ENCODE peak calls at places on chromosome 20, in five cellular contexts. One of them, this sample, is unnamed. For H3K27me3, the result is how much of the 10 kb centered on the place peaks cover.

GRCh38 chr20:3930265-3931206 is 41.3 kb downstream of the PANK2 start:
- DNase-seq in GM23248: no peak
- DNase-seq in CD8-positive, alpha-beta T cell: no peak
- DNase-seq in H1: no peak
- DNase-seq in tibial nerve: no peak
- DNase-seq in this sample: peak

GRCh38 chr20:18256440-18257090 is 31.8 kb upstream of the ZNF133 start:
- DNase-seq in GM23248: no peak
- DNase-seq in CD8-positive, alpha-beta T cell: no peak
- DNase-seq in H1: no peak
- DNase-seq in tibial nerve: no peak
- DNase-seq in this sample: no peak

GRCh38 chr20:17747431-17747846 is 47.7 kb downstream of the BANF2 start:
- DNase-seq in GM23248: peak
- DNase-seq in CD8-positive, alpha-beta T cell: no peak
- DNase-seq in H1: no peak
- DNase-seq in tibial nerve: no peak
- DNase-seq in this sample: peak

GRCh38 chr20:21229163-21229562 is 74.0 kb upstream of the XRN2 start:
- DNase-seq in GM23248: peak
- DNase-seq in CD8-positive, alpha-beta T cell: no peak
- DNase-seq in H1: no peak
- DNase-seq in tibial nerve: no peak
- DNase-seq in this sample: no peak

GRCh38 chr20:46710149-46710913 is 882 bp downstream of the SLC2A10 start:
- DNase-seq in GM23248: peak
- DNase-seq in CD8-positive, alpha-beta T cell: no peak
- DNase-seq in H1: no peak
- DNase-seq in tibial nerve: no peak
- DNase-seq in this sample: no peak

GRCh38 chr20:48142258-48142657 is 357.0 kb upstream of the SULF2 start:
- DNase-seq in GM23248: no peak
- DNase-seq in CD8-positive, alpha-beta T cell: no peak
- DNase-seq in H1: no peak
- DNase-seq in tibial nerve: no peak
- DNase-seq in this sample: no peak

GRCh38 chr20:37096415-37097039 is 730 bp upstream of the RBL1 start:
- DNase-seq in GM23248: no peak
- DNase-seq in CD8-positive, alpha-beta T cell: no peak
- DNase-seq in H1: no peak
- DNase-seq in tibial nerve: no peak
- DNase-seq in this sample: no peak

GRCh38 chr20:14696937-14697336 is 359.5 kb upstream of the FLRT3 start:
- DNase-seq in GM23248: no peak
- DNase-seq in CD8-positive, alpha-beta T cell: no peak
- DNase-seq in H1: no peak
- DNase-seq in tibial nerve: no peak
- DNase-seq in this sample: no peak

GRCh38 chr20:15163632-15164031 is 826.2 kb upstream of the FLRT3 start:
- DNase-seq in GM23248: no peak
- DNase-seq in CD8-positive, alpha-beta T cell: no peak
- DNase-seq in H1: no peak
- DNase-seq in tibial nerve: no peak
- DNase-seq in this sample: no peak

GRCh38 chr20:32969356-32970114 is 34.7 kb downstream of the SUN5 start:
- DNase-seq in GM23248: no peak
- DNase-seq in CD8-positive, alpha-beta T cell: no peak
- DNase-seq in H1: no peak
- DNase-seq in tibial nerve: no peak
- DNase-seq in this sample: no peak

GRCh38 chr20:17436664-17437063 is 94.5 kb downstream of the BFSP1 start:
- DNase-seq in GM23248: no peak
- DNase-seq in CD8-positive, alpha-beta T cell: no peak
- DNase-seq in H1: no peak
- DNase-seq in tibial nerve: no peak
- DNase-seq in this sample: no peak

GRCh38 chr20:33653218-33653899 is 8.8 kb upstream of the C20orf144 start:
- DNase-seq in GM23248: peak
- DNase-seq in CD8-positive, alpha-beta T cell: peak
- DNase-seq in H1: peak
- DNase-seq in tibial nerve: peak
- DNase-seq in this sample: no peak

GRCh38 chr20:19024296-19025035 is 188.0 kb upstream of the SLC24A3 start:
- DNase-seq in GM23248: no peak
- DNase-seq in CD8-positive, alpha-beta T cell: no peak
- DNase-seq in H1: no peak
- DNase-seq in tibial nerve: no peak
- DNase-seq in this sample: no peak

GRCh38 chr20:23265226-23265625 is 85.4 kb upstream of the NXT1 start:
- DNase-seq in GM23248: peak
- DNase-seq in CD8-positive, alpha-beta T cell: no peak
- DNase-seq in H1: no peak
- DNase-seq in tibial nerve: no peak
- DNase-seq in this sample: no peak

GRCh38 chr20:59185809-59186208 is 22.2 kb downstream of the ZNF831 start:
- DNase-seq in GM23248: no peak
- DNase-seq in CD8-positive, alpha-beta T cell: no peak
- DNase-seq in H1: no peak
- DNase-seq in tibial nerve: no peak
- DNase-seq in this sample: no peak

GRCh38 chr20:19652591-19653026 is 105.4 kb upstream of the RIN2 start:
- DNase-seq in GM23248: no peak
- DNase-seq in CD8-positive, alpha-beta T cell: no peak
- DNase-seq in H1: no peak
- DNase-seq in tibial nerve: no peak
- DNase-seq in this sample: no peak

DNA sequence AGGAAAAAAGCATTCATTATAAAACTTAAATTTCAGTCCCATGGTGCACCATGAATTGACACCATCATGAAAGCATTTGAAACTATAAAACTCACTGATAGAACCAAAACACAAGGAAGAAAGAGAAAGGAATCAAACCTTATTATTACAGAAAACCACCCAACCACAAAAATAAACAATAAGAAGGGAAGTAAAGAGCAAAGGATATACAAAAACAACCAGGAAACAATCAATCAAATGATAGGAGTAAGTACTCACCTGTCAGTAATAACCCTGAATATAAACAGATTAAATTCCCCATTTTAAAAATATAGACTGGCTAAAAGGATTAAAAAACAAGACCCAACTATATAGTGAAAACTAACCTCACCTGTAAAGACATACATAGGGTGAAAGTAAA is 5.8 kb downstream of the SLPI start:
- DNase-seq in GM23248: no peak
- DNase-seq in CD8-positive, alpha-beta T cell: no peak
- DNase-seq in H1: no peak
- DNase-seq in tibial nerve: no peak
- DNase-seq in this sample: no peak
- H3K27me3 ChIP-seq in GM23248: half or more
- H3K27me3 ChIP-seq in CD8-positive, alpha-beta T cell: under half
- H3K27me3 ChIP-seq in H1: under half
- H3K27me3 ChIP-seq in tibial nerve: under half
- H3K27me3 ChIP-seq in this sample: under half

GRCh38 chr20:63380346-63380870 is 19.3 kb upstream of the CHRNA4 start:
- DNase-seq in GM23248: no peak
- DNase-seq in CD8-positive, alpha-beta T cell: no peak
- DNase-seq in H1: no peak
- DNase-seq in tibial nerve: no peak
- DNase-seq in this sample: no peak

GRCh38 chr20:63377256-63378114 is 16.3 kb upstream of the CHRNA4 start:
- DNase-seq in GM23248: no peak
- DNase-seq in CD8-positive, alpha-beta T cell: no peak
- DNase-seq in H1: no peak
- DNase-seq in tibial nerve: no peak
- DNase-seq in this sample: no peak

GRCh38 chr20:63379296-63379695 is 18.1 kb upstream of the CHRNA4 start:
- DNase-seq in GM23248: no peak
- DNase-seq in CD8-positive, alpha-beta T cell: no peak
- DNase-seq in H1: no peak
- DNase-seq in tibial nerve: no peak
- DNase-seq in this sample: no peak

GRCh38 chr20:63378115-63378429 is 16.9 kb upstream of the CHRNA4 start:
- DNase-seq in GM23248: no peak
- DNase-seq in CD8-positive, alpha-beta T cell: no peak
- DNase-seq in H1: no peak
- DNase-seq in tibial nerve: no peak
- DNase-seq in this sample: no peak

DNA sequence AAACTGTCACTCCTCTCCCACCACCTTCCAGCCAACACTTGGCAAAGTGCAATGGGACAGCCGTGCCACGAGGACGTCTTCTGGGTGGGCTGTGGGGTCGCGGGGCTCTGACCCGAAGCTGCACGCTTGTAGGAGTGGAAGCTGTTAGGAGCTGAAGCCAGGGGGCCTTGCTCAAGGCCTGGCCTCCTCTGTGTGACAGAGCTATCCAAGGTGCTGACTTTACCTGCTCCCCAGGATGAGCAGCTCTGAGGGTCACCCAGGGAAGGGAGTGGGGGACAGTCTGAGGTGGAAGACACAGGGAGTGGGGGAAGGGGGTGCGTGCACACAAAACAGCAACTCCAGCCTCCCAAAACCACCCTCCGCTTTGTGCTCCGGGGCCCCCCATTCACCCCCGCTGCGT is 17.5 kb upstream of the CHRNA4 start:
- DNase-seq in GM23248: peak
- DNase-seq in CD8-positive, alpha-beta T cell: no peak
- DNase-seq in H1: no peak
- DNase-seq in tibial nerve: no peak
- DNase-seq in this sample: no peak
- H3K27me3 ChIP-seq in GM23248: under half
- H3K27me3 ChIP-seq in CD8-positive, alpha-beta T cell: under half
- H3K27me3 ChIP-seq in H1: under half
- H3K27me3 ChIP-seq in tibial nerve: half or more
- H3K27me3 ChIP-seq in this sample: under half

GRCh38 chr20:43915209-43916072 is 789 bp downstream of the TOX2 start:
- DNase-seq in GM23248: peak
- DNase-seq in CD8-positive, alpha-beta T cell: peak
- DNase-seq in H1: no peak
- DNase-seq in tibial nerve: no peak
- DNase-seq in this sample: no peak
- H3K27me3 ChIP-seq in GM23248: under half
- H3K27me3 ChIP-seq in CD8-positive, alpha-beta T cell: under half
- H3K27me3 ChIP-seq in H1: under half
- H3K27me3 ChIP-seq in tibial nerve: under half
- H3K27me3 ChIP-seq in this sample: under half

GRCh38 chr20:51333446-51333845 is 209.1 kb downstream of the NFATC2 start:
- DNase-seq in GM23248: no peak
- DNase-seq in CD8-positive, alpha-beta T cell: no peak
- DNase-seq in H1: no peak
- DNase-seq in tibial nerve: no peak
- DNase-seq in this sample: no peak

GRCh38 chr20:51327251-51327841 is 215.2 kb downstream of the NFATC2 start:
- DNase-seq in GM23248: peak
- DNase-seq in CD8-positive, alpha-beta T cell: no peak
- DNase-seq in H1: no peak
- DNase-seq in tibial nerve: no peak
- DNase-seq in this sample: no peak

GRCh38 chr20:51331466-51331865 is 211.1 kb downstream of the NFATC2 start:
- DNase-seq in GM23248: no peak
- DNase-seq in CD8-positive, alpha-beta T cell: no peak
- DNase-seq in H1: no peak
- DNase-seq in tibial nerve: no peak
- DNase-seq in this sample: peak

GRCh38 chr20:51326241-51326819 is 216.2 kb downstream of the NFATC2 start:
- DNase-seq in GM23248: peak
- DNase-seq in CD8-positive, alpha-beta T cell: peak
- DNase-seq in H1: no peak
- DNase-seq in tibial nerve: peak
- DNase-seq in this sample: no peak

DNA sequence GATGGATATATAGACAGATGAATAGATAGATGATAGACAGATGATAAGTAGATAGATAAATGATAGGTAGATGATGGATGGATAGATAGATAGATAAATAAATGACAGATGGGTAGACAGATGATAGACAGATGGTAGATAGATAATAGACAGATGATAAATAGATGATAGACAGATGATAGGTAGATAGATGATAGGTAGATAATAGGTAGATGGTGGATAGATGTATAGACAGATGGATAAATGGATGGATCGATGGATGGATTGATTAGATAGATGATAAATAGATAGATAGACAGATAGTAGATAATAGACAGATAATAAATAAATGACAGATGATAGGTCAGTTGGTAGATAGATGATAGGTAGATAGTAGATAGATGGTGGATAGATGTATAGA is 212.7 kb downstream of the NFATC2 start:
- DNase-seq in GM23248: no peak
- DNase-seq in CD8-positive, alpha-beta T cell: no peak
- DNase-seq in H1: no peak
- DNase-seq in tibial nerve: no peak
- DNase-seq in this sample: no peak
- H3K27me3 ChIP-seq in GM23248: under half
- H3K27me3 ChIP-seq in CD8-positive, alpha-beta T cell: under half
- H3K27me3 ChIP-seq in H1: under half
- H3K27me3 ChIP-seq in tibial nerve: under half
- H3K27me3 ChIP-seq in this sample: under half

GRCh38 chr20:2509794-2510193 is 1.1 kb upstream of the ZNF343 start:
- DNase-seq in GM23248: no peak
- DNase-seq in CD8-positive, alpha-beta T cell: no peak
- DNase-seq in H1: peak
- DNase-seq in tibial nerve: no peak
- DNase-seq in this sample: no peak
- H3K27me3 ChIP-seq in GM23248: under half
- H3K27me3 ChIP-seq in CD8-positive, alpha-beta T cell: under half
- H3K27me3 ChIP-seq in H1: under half
- H3K27me3 ChIP-seq in tibial nerve: under half
- H3K27me3 ChIP-seq in this sample: under half

This sample was measured in kidney epithelial cell.